ENCODE peak calls at places on chromosome 15, in six cellular contexts. X is tibial nerve, F is BJ, H is fibroblast of pulmonary artery, C is foreskin fibroblast, D is WTC11. V is an unnamed sample.

GRCh38 chr15:39360417-39360816 is 220.5 kb upstream of the THBS1 start:
- DNase-seq in D (no peak), H (peak; percentile 22), C (no peak), F (no peak), X (no peak), V (no peak)

GRCh38 chr15:94236638-94237037 is 5.3 kb downstream of the MCTP2 start:
- DNase-seq in F (no peak), D (no peak), H (no peak), C (no peak), X (no peak), V (no peak)

GRCh38 chr15:68210821-68211655 is 5.9 kb upstream of the CALML4 start:
- DNase-seq in C (peak; percentile 82), H (peak; percentile 55), X (peak; percentile 41), D (peak; percentile 87), F (no peak), V (peak; percentile 60)

GRCh38 chr15:64305261-64305660 is 50.7 kb downstream of the CSNK1G1 start:
- DNase-seq in X (no peak), F (no peak), D (no peak), C (peak; percentile 30), H (peak; percentile 18), V (no peak)

GRCh38 chr15:99181544-99181943 is 67.8 kb downstream of the TTC23 start:
- DNase-seq in C (peak; percentile 18), H (no peak), F (no peak), D (no peak), X (peak; percentile 19), V (no peak)

GRCh38 chr15:66849746-66850077 is 147.7 kb downstream of the SMAD6 start:
- DNase-seq in H (no peak), F (no peak), C (no peak), X (no peak), D (no peak), V (no peak)

GRCh38 chr15:71649894-71650293 is 160.5 kb upstream of the NR2E3 start:
- DNase-seq in H (no peak), X (no peak), D (no peak), F (no peak), C (peak; percentile 43), V (no peak)

GRCh38 chr15:84633311-84634227 is 20.5 kb downstream of the WDR73 start:
- DNase-seq in F (no peak), D (peak; percentile 68), H (peak; percentile 71), C (peak; percentile 88), X (peak; percentile 46), V (peak; percentile 82)

GRCh38 chr15:43977072-43977884 is 150.5 kb downstream of the WDR76 start:
- DNase-seq in H (no peak), X (no peak), F (no peak), D (no peak), C (no peak), V (peak; percentile 54)

GRCh38 chr15:74010929-74011540 is 16.5 kb downstream of the PML start:
- DNase-seq in F (no peak), H (peak; percentile 82), C (peak; percentile 83), X (no peak), D (no peak), V (no peak)

GRCh38 chr15:41930867-41931222 is 37.0 kb upstream of the SPTBN5 start:
- DNase-seq in X (no peak), C (no peak), H (no peak), F (no peak), D (no peak), V (no peak)

GRCh38 chr15:69909719-69910444 is 187.8 kb downstream of the TLE3 start:
- DNase-seq in F (no peak), H (no peak), C (no peak), X (no peak), D (no peak), V (no peak)

GRCh38 chr15:73346735-73347312 is 21.9 kb downstream of the HCN4 start:
- DNase-seq in C (peak; percentile 43), H (peak; percentile 36), X (no peak), F (no peak), D (peak; percentile 87), V (no peak)

GRCh38 chr15:24976932-24977331 is 22.1 kb downstream of the SNRPN start:
- DNase-seq in F (no peak), D (no peak), X (no peak), H (no peak), C (no peak), V (no peak)